ENCODE peak calls at places on chromosomes 3 and 15, in seven cellular contexts. O is neural crest cell; S is natural killer cell; D is activated gamma-delta T cell treated with anti-CD3 and anti-CD28 coated beads, Interleukin-2, amount 50 U/mL, for 16 hours; B is activated T-cell treated with anti-CD3 and anti-CD28 coated beads, Interleukin-2, amount 50 U/mL, for 4 hours; X is hippocampal formation; C is HepG2. P is an unnamed sample.

GRCh38 chr3:32157600-32158264 is 51.3 kb downstream of the GPD1L start:
- DNase-seq in O (no peak), S (no peak), D (no peak), B (no peak), X (no peak), C (no peak), P (no peak)

GRCh38 chr3:152719264-152719663 is 115.7 kb upstream of the P2RY1 start:
- DNase-seq in O (no peak), S (no peak), D (no peak), B (no peak), X (no peak), C (no peak), P (no peak)

GRCh38 chr3:192835818-192836468 is 81.7 kb downstream of the MB21D2 start:
- DNase-seq in O (no peak), S (no peak), D (no peak), B (no peak), X (no peak), C (no peak), P (no peak)

GRCh38 chr3:32399030-32399620 is 7.5 kb downstream of the CMTM7 start:
- DNase-seq in O (no peak), S (no peak), D (no peak), B (no peak), X (no peak), C (peak; percentile 62), P (peak; percentile 52)

GRCh38 chr15:43943511-43943910 is 116.7 kb downstream of the WDR76 start:
- DNase-seq in O (no peak), S (no peak), D (no peak), B (no peak), X (no peak), C (no peak), P (no peak)

GRCh38 chr15:28969511-28970085 is 83.8 kb downstream of the APBA2 start:
- DNase-seq in O (no peak), S (no peak), D (no peak), B (no peak), X (peak; percentile 63), C (no peak), P (no peak)

GRCh38 chr3:55955891-55956477 is 468.9 kb upstream of the WNT5A start:
- DNase-seq in O (no peak), S (no peak), D (no peak), B (no peak), X (no peak), C (no peak), P (no peak)

GRCh38 chr3:50978991-50979667 is 304.4 kb downstream of the DOCK3 start:
- DNase-seq in O (no peak), S (no peak), D (no peak), B (no peak), X (no peak), C (no peak), P (peak; percentile 46)

GRCh38 chr15:53665930-53666329 is 93.5 kb downstream of the WDR72 start:
- DNase-seq in O (no peak), S (no peak), D (no peak), B (no peak), X (no peak), C (peak; percentile 18), P (no peak)

GRCh38 chr15:67024322-67024997 is 40.9 kb upstream of the SMAD3 start:
- DNase-seq in O (no peak), S (no peak), D (no peak), B (no peak), X (peak; percentile 35), C (peak; percentile 77), P (no peak)